ENCODE peak calls at places on chromosomes 11 and 22, in six cellular contexts. P, A, D, I, U and K are unnamed samples.

GRCh38 chr11:119342362-119343130 is 1.9 kb upstream of the C1QTNF5 start:
- DNase-seq in P (peak; percentile 44), A (no peak), D (no peak), I (no peak), U (no peak), K (no peak)

GRCh38 chr11:111123463-111124398 is 121.8 kb upstream of the POU2AF2 start:
- DNase-seq in P (peak; percentile 47), A (no peak), D (no peak), I (no peak), U (no peak), K (no peak)

GRCh38 chr22:20192293-20192971 is 41.6 kb upstream of the CCDC188 start:
- DNase-seq in P (no peak), A (no peak), D (no peak), I (no peak), U (no peak), K (no peak)

GRCh38 chr11:47394322-47395224 is 13.8 kb upstream of the SLC39A13 start:
- DNase-seq in P (peak; percentile 49), A (peak; percentile 52), D (no peak), I (peak; percentile 61), U (no peak), K (peak; percentile 91)

GRCh38 chr11:75627879-75628668 is 40.8 kb downstream of the MAP6 start:
- DNase-seq in P (peak; percentile 73), A (no peak), D (peak; percentile 50), I (no peak), U (no peak), K (no peak)

GRCh38 chr11:32891657-32892354 is 805 bp upstream of the QSER1 start:
- DNase-seq in P (no peak), A (no peak), D (peak; percentile 23), I (no peak), U (no peak), K (no peak)

GRCh38 chr11:115921540-115921939 is 417.3 kb upstream of the CADM1 start:
- DNase-seq in P (no peak), A (no peak), D (no peak), I (no peak), U (no peak), K (no peak)

GRCh38 chr11:86291466-86292262 is 10.4 kb upstream of the HIKESHI start:
- DNase-seq in P (peak; percentile 83), A (peak; percentile 47), D (peak; percentile 59), I (peak; percentile 55), U (peak; percentile 66), K (peak; percentile 16)

GRCh38 chr22:20459862-20460261 is 22.2 kb upstream of the SCARF2 start:
- DNase-seq in P (no peak), A (no peak), D (no peak), I (no peak), U (no peak), K (no peak)